ENCODE peak calls at places on chromosomes 2 and 18, in eight cellular contexts. I, V, W, M, Y, K, G and O are unnamed samples.

GRCh38 chr2:36889782-36890181 is 76.6 kb downstream of the STRN start:
- DNase-seq in I (no peak), V (no peak), W (no peak), M (peak), Y (peak), K (peak), G (no peak), O (peak)

GRCh38 chr18:33579147-33579867 is 1.3 kb downstream of the ASXL3 start:
- DNase-seq in I (no peak), V (no peak), W (no peak), M (no peak), Y (no peak), K (no peak), G (no peak), O (peak)

GRCh38 chr2:9970386-9971044 is 19.0 kb downstream of the GRHL1 start:
- DNase-seq in I (no peak), V (no peak), W (no peak), M (no peak), Y (no peak), K (no peak), G (no peak), O (no peak)

GRCh38 chr2:121287956-121288355 is 3.0 kb upstream of the TFCP2L1 start:
- DNase-seq in I (no peak), V (no peak), W (no peak), M (no peak), Y (no peak), K (no peak), G (no peak), O (no peak)

GRCh38 chr2:240917009-240917683 is 11.0 kb downstream of the CROCC2 start:
- DNase-seq in I (no peak), V (peak), W (no peak), M (no peak), Y (no peak), K (no peak), G (peak), O (no peak)

GRCh38 chr2:8752385-8752784 is 70.5 kb downstream of the ID2 start:
- DNase-seq in I (no peak), V (no peak), W (peak), M (no peak), Y (no peak), K (no peak), G (no peak), O (no peak)

GRCh38 chr2:100344433-100344832 is 22.1 kb upstream of the LONRF2 start:
- DNase-seq in I (no peak), V (no peak), W (no peak), M (no peak), Y (no peak), K (no peak), G (no peak), O (no peak)

GRCh38 chr2:200794143-200794542 is 17.6 kb upstream of the BZW1 start:
- DNase-seq in I (no peak), V (no peak), W (no peak), M (no peak), Y (no peak), K (no peak), G (no peak), O (no peak)

GRCh38 chr2:31191931-31192330 is 25.4 kb downstream of the CAPN14 start:
- DNase-seq in I (no peak), V (no peak), W (no peak), M (no peak), Y (no peak), K (no peak), G (no peak), O (no peak)

GRCh38 chr2:45607701-45608100 is 3.4 kb downstream of the SRBD1 start:
- DNase-seq in I (no peak), V (no peak), W (no peak), M (peak), Y (peak), K (peak), G (no peak), O (peak)

GRCh38 chr2:121255363-121255762 is 29.6 kb downstream of the TFCP2L1 start:
- DNase-seq in I (no peak), V (no peak), W (no peak), M (no peak), Y (no peak), K (no peak), G (no peak), O (no peak)

GRCh38 chr18:26307161-26307773 is 81.0 kb downstream of the TAF4B start:
- DNase-seq in I (no peak), V (no peak), W (peak), M (peak), Y (peak), K (peak), G (no peak), O (peak)

GRCh38 chr2:197073701-197074433 is 147.4 kb upstream of the PGAP1 start:
- DNase-seq in I (no peak), V (peak), W (peak), M (peak), Y (no peak), K (no peak), G (peak), O (no peak)

GRCh38 chr2:173298536-173299097 is 56.1 kb upstream of the CDCA7 start:
- DNase-seq in I (no peak), V (no peak), W (no peak), M (no peak), Y (no peak), K (no peak), G (no peak), O (no peak)

GRCh38 chr18:79397288-79397829 is 1.6 kb downstream of the NFATC1 start:
- DNase-seq in I (no peak), V (peak), W (no peak), M (no peak), Y (no peak), K (no peak), G (peak), O (no peak)

GRCh38 chr2:138515084-138515483 is 13.5 kb downstream of the SPOPL start:
- DNase-seq in I (no peak), V (no peak), W (no peak), M (no peak), Y (no peak), K (no peak), G (no peak), O (no peak)

GRCh38 chr18:76518543-76519155 is 23.6 kb upstream of the ZNF516 start:
- DNase-seq in I (no peak), V (no peak), W (peak), M (no peak), Y (no peak), K (peak), G (no peak), O (no peak)

GRCh38 chr2:63589148-63589972 is 597 bp downstream of the MDH1 start:
- DNase-seq in I (no peak), V (no peak), W (peak), M (peak), Y (no peak), K (no peak), G (no peak), O (no peak)

GRCh38 chr18:22189431-22189830 is 20.0 kb downstream of the GATA6 start:
- DNase-seq in I (no peak), V (no peak), W (no peak), M (no peak), Y (no peak), K (no peak), G (no peak), O (no peak)

GRCh38 chr2:3625186-3625585 is 30.3 kb downstream of the COLEC11 start:
- DNase-seq in I (no peak), V (peak), W (no peak), M (no peak), Y (no peak), K (no peak), G (no peak), O (no peak)

GRCh38 chr2:38709515-38710194 is 41.5 kb downstream of the SRSF7 start:
- DNase-seq in I (no peak), V (no peak), W (peak), M (no peak), Y (no peak), K (no peak), G (no peak), O (no peak)

GRCh38 chr18:830315-830901 is 18.4 kb upstream of the YES1 start:
- DNase-seq in I (no peak), V (no peak), W (peak), M (no peak), Y (no peak), K (no peak), G (no peak), O (no peak)

GRCh38 chr2:128585706-128586105 is 267.0 kb upstream of the HS6ST1 start:
- DNase-seq in I (no peak), V (no peak), W (no peak), M (no peak), Y (no peak), K (peak), G (no peak), O (no peak)

GRCh38 chr2:1769703-1770422 is 25.5 kb upstream of the PXDN start:
- DNase-seq in I (peak), V (peak), W (peak), M (peak), Y (peak), K (peak), G (peak), O (peak)

GRCh38 chr2:42230891-42231290 is 61.7 kb downstream of the EML4 start:
- DNase-seq in I (no peak), V (no peak), W (no peak), M (no peak), Y (no peak), K (no peak), G (no peak), O (peak)

GRCh38 chr18:46706968-46707367 is 49.9 kb downstream of the ST8SIA5 start:
- DNase-seq in I (no peak), V (no peak), W (no peak), M (no peak), Y (peak), K (peak), G (no peak), O (peak)

GRCh38 chr2:42045956-42046748 is 1.7 kb upstream of the PKDCC start:
- DNase-seq in I (no peak), V (no peak), W (no peak), M (no peak), Y (no peak), K (no peak), G (no peak), O (no peak)